ENCODE peak calls at places on chromosomes 6 and 20, in six cellular contexts. K is brain microvascular endothelial cell; Z is activated naive CD8-positive, alpha-beta T cell treated with anti-CD3 and anti-CD28 coated beads, Interleukin-2, amount 10 ng/mL, durations not matched to agents 7 days and 5 days; J is nucleus accumbens; U is psoas muscle; B is germinal center. L is an unnamed sample.

GRCh38 chr6:148868901-148869300 is 122.1 kb downstream of the UST start:
- DNase-seq in K (no peak), Z (no peak), J (no peak), U (no peak), B (no peak), L (no peak)

GRCh38 chr6:170134077-170135040 is 156.5 kb downstream of the DLL1 start:
- DNase-seq in K (no peak), Z (peak), J (no peak), U (no peak), B (no peak), L (no peak)

GRCh38 chr20:7722564-7722963 is 217.7 kb downstream of the HAO1 start:
- DNase-seq in K (no peak), Z (no peak), J (no peak), U (no peak), B (no peak), L (no peak)

GRCh38 chr6:134640229-134640628 is 309.7 kb downstream of the ALDH8A1 start:
- DNase-seq in K (no peak), Z (no peak), J (no peak), U (no peak), B (no peak), L (no peak)

GRCh38 chr6:42210551-42210950 is 7.1 kb downstream of the MRPS10 start:
- DNase-seq in K (no peak), Z (no peak), J (no peak), U (no peak), B (no peak), L (no peak)

GRCh38 chr20:50169329-50169823 is 15.9 kb upstream of the PEDS1 start:
- DNase-seq in K (peak), Z (peak), J (peak), U (peak), B (peak), L (peak)

GRCh38 chr6:2857580-2858337 is 16.1 kb upstream of the SERPINB1 start:
- DNase-seq in K (peak), Z (peak), J (no peak), U (no peak), B (peak), L (no peak)

GRCh38 chr20:47817573-47817972 is 32.3 kb upstream of the SULF2 start:
- DNase-seq in K (no peak), Z (no peak), J (no peak), U (no peak), B (no peak), L (no peak)

GRCh38 chr6:75337805-75338204 is 53.2 kb upstream of the TMEM30A start:
- DNase-seq in K (no peak), Z (no peak), J (no peak), U (no peak), B (no peak), L (no peak)

GRCh38 chr6:64996301-64996700 is 710.7 kb downstream of the EYS start:
- DNase-seq in K (peak), Z (no peak), J (no peak), U (no peak), B (no peak), L (no peak)

GRCh38 chr6:10569392-10570127 is 48.4 kb downstream of the GCNT2 start:
- DNase-seq in K (no peak), Z (no peak), J (no peak), U (no peak), B (no peak), L (no peak)

GRCh38 chr6:3001773-3002293 is 2.1 kb downstream of the NQO2 start:
- DNase-seq in K (peak), Z (no peak), J (peak), U (no peak), B (peak), L (no peak)

GRCh38 chr6:19562468-19562867 is 274.7 kb upstream of the ID4 start:
- DNase-seq in K (no peak), Z (no peak), J (no peak), U (no peak), B (no peak), L (no peak)

GRCh38 chr6:113586413-113586812 is 270.7 kb upstream of the MARCKS start:
- DNase-seq in K (peak), Z (no peak), J (no peak), U (no peak), B (no peak), L (no peak)

GRCh38 chr6:166716910-166717617 is 90.0 kb upstream of the RPS6KA2 start:
- DNase-seq in K (no peak), Z (no peak), J (no peak), U (no peak), B (no peak), L (no peak)

GRCh38 chr20:36823126-36823525 is 49.6 kb upstream of the DSN1 start:
- DNase-seq in K (no peak), Z (no peak), J (no peak), U (no peak), B (no peak), L (no peak)

GRCh38 chr6:125201961-125202729 is 48.6 kb downstream of the TPD52L1 start:
- DNase-seq in K (peak), Z (no peak), J (peak), U (peak), B (no peak), L (peak)

L was measured in lung.